ENCODE peak calls at places on chromosomes 4 and X, in seven cellular contexts. F, X, Q, D, L, H and S are unnamed samples.

GRCh38 chr4:100876546-100876945 is 358.7 kb upstream of the EMCN start:
- DNase-seq in F (no peak), Q (no peak), L (no peak), X (no peak), H (no peak), D (no peak), S (no peak)

GRCh38 chr4:117941611-117942010 is 92.7 kb upstream of the NDST3 start:
- DNase-seq in L (no peak), Q (no peak), F (no peak), H (no peak), D (no peak), X (no peak), S (no peak)

GRCh38 chrX:49978191-49978590 is 55.8 kb downstream of the CLCN5 start:
- DNase-seq in L (no peak), X (no peak), F (no peak), D (no peak), H (no peak), Q (no peak), S (no peak)

GRCh38 chr4:147596976-147597375 is 20.2 kb upstream of the TMEM184C start:
- DNase-seq in L (no peak), H (peak; percentile 61), F (no peak), Q (peak; percentile 93), D (no peak), X (no peak), S (peak; percentile 87)

GRCh38 chrX:12403474-12404082 is 265.3 kb downstream of the FRMPD4 start:
- DNase-seq in F (no peak), X (no peak), H (no peak), L (no peak), D (no peak), Q (peak; percentile 26), S (no peak)

GRCh38 chr4:65391814-65392213 is 278.5 kb downstream of the EPHA5 start:
- DNase-seq in F (no peak), Q (no peak), L (no peak), D (no peak), H (no peak), X (no peak), S (no peak)

GRCh38 chrX:154332561-154332960 is 37.0 kb downstream of the TKTL1 start:
- DNase-seq in X (no peak), H (no peak), D (no peak), F (no peak), Q (no peak), L (no peak), S (no peak)

GRCh38 chr4:142194905-142195304 is 558.5 kb downstream of the IL15 start:
- DNase-seq in X (no peak), Q (peak; percentile 16), L (no peak), H (no peak), D (no peak), F (no peak), S (no peak)

GRCh38 chr4:142088906-142089305 is 452.5 kb downstream of the IL15 start:
- DNase-seq in X (no peak), H (no peak), F (no peak), D (no peak), Q (peak; percentile 84), L (no peak), S (no peak)

GRCh38 chr4:72991889-72992288 is 77.6 kb downstream of the COX18 start:
- DNase-seq in X (no peak), D (no peak), L (no peak), Q (no peak), H (no peak), F (no peak), S (no peak)

GRCh38 chr4:113943863-113944262 is 35.6 kb downstream of the ARSJ start:
- DNase-seq in F (no peak), H (no peak), X (no peak), Q (peak; percentile 50), D (no peak), L (no peak), S (no peak)

DNA sequence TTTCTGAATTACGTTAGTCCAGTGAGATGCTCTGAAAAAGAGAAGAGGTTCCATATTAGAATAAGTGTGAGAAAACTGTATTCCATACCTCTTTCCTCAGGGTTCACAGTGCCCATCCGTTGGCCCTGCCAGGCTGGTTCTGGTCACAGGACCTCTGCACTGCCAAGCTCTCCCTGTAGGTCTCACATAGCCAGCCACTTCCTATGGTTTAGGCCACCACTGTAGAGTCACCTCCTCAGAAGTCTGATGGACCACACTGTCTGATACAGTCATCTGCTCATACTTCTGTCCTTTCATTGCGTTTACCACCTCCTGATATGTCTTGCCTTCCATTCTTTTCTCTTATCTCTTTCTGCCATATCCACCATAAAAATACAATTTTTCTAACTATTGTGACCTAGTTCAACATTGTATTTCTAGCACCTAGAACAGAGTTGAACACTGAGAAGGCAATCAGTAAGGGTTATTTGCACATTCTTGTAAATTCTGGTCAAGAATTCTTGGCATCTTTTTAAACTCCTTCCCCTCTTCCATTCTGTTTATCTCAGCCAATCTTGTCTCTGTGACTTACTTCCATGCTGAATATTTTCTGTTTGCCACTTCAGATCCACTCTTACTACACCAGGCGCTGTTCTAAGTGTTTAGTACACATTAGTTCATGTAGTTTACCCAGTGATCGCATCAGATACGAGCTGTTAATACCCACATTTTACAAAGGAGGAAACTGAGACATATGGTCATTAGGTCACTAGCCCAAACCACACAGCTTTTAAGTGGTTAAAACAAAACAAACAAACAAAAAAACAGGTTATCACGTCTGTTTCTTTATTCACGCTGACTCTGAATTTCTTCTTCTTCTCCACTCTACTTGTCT is 125.6 kb downstream of the CBR4 start:
- DNase-seq in F (no peak), D (no peak), Q (no peak), H (no peak), X (no peak), L (no peak), S (no peak)
- H3K4me1 ChIP-seq in F (no peaks in the 10 kb centered on the region), D (peaks cover 25% of the 10 kb centered on the region), Q (peaks cover 23% of the 10 kb centered on the region), H (no peaks in the 10 kb centered on the region), X (peaks cover 46% of the 10 kb centered on the region), L (peaks cover 80% of the 10 kb centered on the region), S (peaks cover 41% of the 10 kb centered on the region)

DNA sequence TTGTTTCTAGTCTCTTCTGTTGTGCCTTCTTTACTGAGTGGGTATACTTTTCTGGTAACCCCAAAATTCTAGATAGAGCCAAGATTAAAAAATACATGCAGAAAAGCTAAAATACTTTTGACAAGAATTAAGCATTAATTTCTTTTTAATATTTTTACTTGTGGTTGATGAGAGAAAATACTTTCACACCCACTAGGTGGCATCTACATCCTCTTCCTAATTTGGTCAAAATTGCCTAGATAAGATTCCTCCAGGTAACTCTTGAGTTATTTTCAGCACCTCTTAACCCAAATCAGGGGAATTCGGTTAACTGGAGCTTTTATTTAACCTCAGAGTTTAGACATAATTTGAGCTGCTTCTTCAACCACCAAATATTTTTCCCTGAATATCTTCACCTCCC is 28.4 kb upstream of the COX7B2 start:
- DNase-seq in Q (no peak), D (no peak), X (no peak), L (no peak), F (no peak), H (no peak), S (no peak)
- TF ChIP-seq CTCF in Q (peak; percentile 36), D (no peak), X (no peak), L (no peak), F (no peak), H (no peak), S (no peak)

GRCh38 chrX:106899841-106900240 is 3.3 kb downstream of the RIPPLY1 start:
- DNase-seq in D (no peak), Q (no peak), F (no peak), L (no peak), X (no peak), H (no peak), S (no peak)

GRCh38 chrX:106899276-106899675 is 3.9 kb downstream of the RIPPLY1 start:
- DNase-seq in L (no peak), Q (no peak), X (no peak), F (no peak), H (no peak), D (no peak), S (no peak)

GRCh38 chrX:106901341-106901740 is 1.8 kb downstream of the RIPPLY1 start:
- DNase-seq in H (no peak), Q (no peak), D (peak; percentile 18), L (no peak), X (no peak), F (no peak), S (no peak)

GRCh38 chrX:106897259-106897658 is 5.9 kb downstream of the RIPPLY1 start:
- DNase-seq in L (no peak), F (no peak), X (peak; percentile 18), D (no peak), Q (peak; percentile 63), H (no peak), S (no peak)

DNA sequence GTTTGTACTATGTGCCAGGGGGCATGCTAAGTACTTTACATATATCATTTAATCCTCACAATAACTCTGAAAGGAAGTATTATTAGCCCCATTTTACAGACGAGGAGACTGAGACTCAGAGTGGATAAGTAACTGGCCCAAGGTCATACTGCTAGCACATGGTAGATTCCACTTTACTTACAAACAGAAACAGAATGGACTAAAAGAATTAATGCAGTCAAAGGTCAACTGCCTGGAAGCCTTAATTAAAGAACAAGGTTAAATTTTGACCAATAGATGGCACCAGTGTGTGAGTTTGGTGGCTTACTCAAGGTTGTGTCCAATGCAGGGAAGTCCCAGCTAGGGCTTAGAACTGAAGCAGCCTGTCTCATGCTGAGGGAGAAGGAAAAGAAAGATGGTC is 4.7 kb downstream of the RIPPLY1 start:
- DNase-seq in F (peak; percentile 12), H (no peak), L (no peak), D (peak; percentile 80), Q (peak; percentile 53), X (peak; percentile 42), S (peak; percentile 13)
- TF ChIP-seq POLR2A in F (no peak), H (no peak), L (no peak), D (no peak), Q (no peak), X (no peak), S (no peak)

DNA sequence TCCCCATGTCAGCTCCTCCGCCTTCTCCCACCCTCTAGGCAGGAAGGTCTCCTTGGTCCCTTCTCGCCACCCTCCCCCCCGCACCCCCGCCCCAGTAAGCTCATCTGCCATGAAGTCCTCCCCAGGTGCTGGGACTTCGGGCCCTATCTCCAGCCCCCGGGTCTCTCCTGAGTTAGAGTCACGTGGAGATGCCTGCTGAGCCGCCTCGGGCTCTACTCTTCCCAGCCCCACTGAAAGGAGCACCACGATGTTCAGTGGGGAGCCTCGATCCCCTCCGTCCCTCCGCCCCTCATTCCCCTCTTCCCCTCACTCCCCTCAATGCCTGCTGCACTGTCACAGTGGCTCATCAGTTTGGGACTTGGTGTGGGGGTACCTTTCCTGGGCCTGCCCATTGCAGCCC is 3.9 kb downstream of the HTRA3 start:
- DNase-seq in X (no peak), H (no peak), F (no peak), Q (no peak), L (no peak), D (no peak), S (no peak)
- H3K4me1 ChIP-seq in X (peaks cover 26% of the 10 kb centered on the region), H (peaks cover 6% of the 10 kb centered on the region), F (peaks cover 26% of the 10 kb centered on the region), Q (peaks cover 37% of the 10 kb centered on the region), L (peaks cover 87% of the 10 kb centered on the region), D (peaks cover 14% of the 10 kb centered on the region), S (peaks cover 59% of the 10 kb centered on the region)

DNA sequence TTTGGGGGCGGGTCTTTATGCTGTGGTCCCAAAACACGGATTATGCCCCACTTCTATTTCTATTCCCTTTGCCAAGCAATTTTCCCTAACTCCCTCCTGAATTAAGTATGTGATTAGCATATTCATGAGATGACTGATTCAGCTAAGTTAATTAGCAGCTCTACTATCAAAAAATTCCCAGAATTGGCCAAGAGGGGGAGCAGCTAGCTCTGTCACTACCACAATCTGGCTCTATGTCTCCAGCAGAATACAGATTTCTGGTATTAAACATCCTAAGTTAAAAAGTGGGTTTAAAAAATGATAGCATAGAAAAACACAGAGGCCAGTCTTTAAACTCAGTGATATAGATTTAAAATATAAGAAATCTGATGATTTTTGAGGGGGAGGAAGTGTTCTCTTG is 80.3 kb downstream of the GPC4 start:
- DNase-seq in H (peak; percentile 23), D (no peak), Q (peak; percentile 26), F (peak; percentile 12), L (no peak), X (peak; percentile 1), S (peak; percentile 3)
- TF ChIP-seq CTCF in H (no peak), D (no peak), Q (peak; percentile 55), F (peak; percentile 54), L (peak; percentile 54), X (peak; percentile 42), S (no peak)

GRCh38 chrX:15674899-15675489 is 10.4 kb upstream of the CLTRN start:
- DNase-seq in L (peak; percentile 97), X (peak; percentile 51), Q (peak; percentile 93), D (peak; percentile 76), F (peak; percentile 83), H (peak; percentile 79), S (peak; percentile 87)
- TF ChIP-seq POLR2A in L (peak; percentile 40), X (no peak), Q (peak; percentile 86), D (no peak), F (peak; percentile 96), H (peak; percentile 91), S (no peak)